ENCODE peak calls at places on chromosomes 6 and 20, in seven cellular contexts. One of them, this sample, is unnamed.

GRCh38 chr6:90295854-90296345 is 743 bp downstream of the BACH2 start:
- DNase-seq in WTC11: peak
- DNase-seq in ovary: peak
- DNase-seq in NCI-H146: peak
- DNase-seq in Right ventricle myocardium superior: peak
- DNase-seq in uterus: peak
- DNase-seq in nucleus accumbens: peak
- DNase-seq in this sample: no peak

GRCh38 chr20:58245181-58245891 is 16.9 kb upstream of the ANKRD60 start:
- DNase-seq in WTC11: no peak
- DNase-seq in ovary: no peak
- DNase-seq in NCI-H146: no peak
- DNase-seq in Right ventricle myocardium superior: no peak
- DNase-seq in uterus: no peak
- DNase-seq in nucleus accumbens: no peak
- DNase-seq in this sample: no peak

GRCh38 chr6:81727876-81728517 is 24.5 kb downstream of the TENT5A start:
- DNase-seq in WTC11: no peak
- DNase-seq in ovary: no peak
- DNase-seq in NCI-H146: no peak
- DNase-seq in Right ventricle myocardium superior: no peak
- DNase-seq in uterus: no peak
- DNase-seq in nucleus accumbens: no peak
- DNase-seq in this sample: no peak

GRCh38 chr20:50301712-50302111 is 111.1 kb downstream of the CEBPB start:
- DNase-seq in WTC11: no peak
- DNase-seq in ovary: no peak
- DNase-seq in NCI-H146: no peak
- DNase-seq in Right ventricle myocardium superior: no peak
- DNase-seq in uterus: no peak
- DNase-seq in nucleus accumbens: no peak
- DNase-seq in this sample: no peak

GRCh38 chr6:158327216-158327615 is 15.0 kb downstream of the TULP4 start:
- DNase-seq in WTC11: no peak
- DNase-seq in ovary: no peak
- DNase-seq in NCI-H146: no peak
- DNase-seq in Right ventricle myocardium superior: no peak
- DNase-seq in uterus: no peak
- DNase-seq in nucleus accumbens: no peak
- DNase-seq in this sample: no peak

GRCh38 chr6:43292763-43293318 is 5.2 kb upstream of the SLC22A7 start:
- DNase-seq in WTC11: no peak
- DNase-seq in ovary: no peak
- DNase-seq in NCI-H146: no peak
- DNase-seq in Right ventricle myocardium superior: no peak
- DNase-seq in uterus: no peak
- DNase-seq in nucleus accumbens: no peak
- DNase-seq in this sample: no peak

GRCh38 chr20:16641511-16641910 is 68.3 kb upstream of the KIF16B start:
- DNase-seq in WTC11: no peak
- DNase-seq in ovary: no peak
- DNase-seq in NCI-H146: no peak
- DNase-seq in Right ventricle myocardium superior: no peak
- DNase-seq in uterus: no peak
- DNase-seq in nucleus accumbens: no peak
- DNase-seq in this sample: no peak

GRCh38 chr6:19697744-19698290 is 139.4 kb upstream of the ID4 start:
- DNase-seq in WTC11: no peak
- DNase-seq in ovary: no peak
- DNase-seq in NCI-H146: no peak
- DNase-seq in Right ventricle myocardium superior: no peak
- DNase-seq in uterus: no peak
- DNase-seq in nucleus accumbens: no peak
- DNase-seq in this sample: peak

GRCh38 chr6:105595829-105596228 is 192.9 kb upstream of the PREP start:
- DNase-seq in WTC11: no peak
- DNase-seq in ovary: no peak
- DNase-seq in NCI-H146: no peak
- DNase-seq in Right ventricle myocardium superior: no peak
- DNase-seq in uterus: no peak
- DNase-seq in nucleus accumbens: no peak
- DNase-seq in this sample: no peak

GRCh38 chr6:3371222-3371949 is 85.5 kb downstream of the SLC22A23 start:
- DNase-seq in WTC11: no peak
- DNase-seq in ovary: no peak
- DNase-seq in NCI-H146: no peak
- DNase-seq in Right ventricle myocardium superior: no peak
- DNase-seq in uterus: no peak
- DNase-seq in nucleus accumbens: no peak
- DNase-seq in this sample: no peak

GRCh38 chr6:29953001-29953436 is 10.7 kb downstream of the HLA-A start:
- DNase-seq in WTC11: no peak
- DNase-seq in ovary: no peak
- DNase-seq in NCI-H146: no peak
- DNase-seq in Right ventricle myocardium superior: no peak
- DNase-seq in uterus: no peak
- DNase-seq in nucleus accumbens: no peak
- DNase-seq in this sample: peak